ENCODE peak calls at places on chromosomes 3 and 15, in six cellular contexts. F, V, X, Z, D and T are unnamed samples.

GRCh38 chr3:103218793-103219192 is 784.0 kb downstream of the ZPLD1 start:
- DNase-seq in F (no peak), V (no peak), X (no peak), Z (no peak), D (no peak), T (no peak)

GRCh38 chr15:31486506-31486905 is 159.9 kb downstream of the KLF13 start:
- DNase-seq in F (no peak), V (no peak), X (no peak), Z (no peak), D (no peak), T (no peak)

GRCh38 chr3:181855825-181856224 is 144.1 kb downstream of the SOX2 start:
- DNase-seq in F (no peak), V (no peak), X (no peak), Z (no peak), D (no peak), T (no peak)

GRCh38 chr3:179837374-179837773 is 184.5 kb downstream of the USP13 start:
- DNase-seq in F (no peak), V (no peak), X (no peak), Z (no peak), D (no peak), T (no peak)

GRCh38 chr3:42745291-42745745 is 27.7 kb downstream of the CCDC13 start:
- DNase-seq in F (no peak), V (no peak), X (no peak), Z (no peak), D (no peak), T (no peak)

GRCh38 chr15:37995461-37996347 is 61.3 kb downstream of the TMCO5A start:
- DNase-seq in F (no peak), V (peak), X (no peak), Z (peak), D (peak), T (peak)

GRCh38 chr3:50050361-50050760 is 38.4 kb upstream of the RBM5 start:
- DNase-seq in F (no peak), V (no peak), X (no peak), Z (peak), D (no peak), T (peak)

GRCh38 chr3:184559336-184559735 is 2.2 kb upstream of the EPHB3 start:
- DNase-seq in F (no peak), V (peak), X (no peak), Z (no peak), D (no peak), T (no peak)

GRCh38 chr3:82790307-82791097 is 1029.1 kb upstream of the GBE1 start:
- DNase-seq in F (no peak), V (no peak), X (no peak), Z (no peak), D (no peak), T (no peak)

GRCh38 chr3:133466531-133467386 is 66.9 kb downstream of the BFSP2 start:
- DNase-seq in F (no peak), V (peak), X (peak), Z (no peak), D (no peak), T (no peak)

GRCh38 chr15:68432665-68433064 is 702 bp upstream of the ITGA11 start:
- DNase-seq in F (no peak), V (no peak), X (no peak), Z (no peak), D (no peak), T (no peak)

GRCh38 chr3:169772951-169773816 is at the start of gene MYNN:
- DNase-seq in F (peak), V (peak), X (peak), Z (peak), D (peak), T (peak)

GRCh38 chr3:196159952-196160804 is 51.0 kb downstream of the ZDHHC19 start:
- DNase-seq in F (no peak), V (peak), X (no peak), Z (no peak), D (peak), T (no peak)

GRCh38 chr15:68022061-68022460 is 32.1 kb upstream of the PIAS1 start:
- DNase-seq in F (no peak), V (peak), X (peak), Z (no peak), D (no peak), T (no peak)

DNA sequence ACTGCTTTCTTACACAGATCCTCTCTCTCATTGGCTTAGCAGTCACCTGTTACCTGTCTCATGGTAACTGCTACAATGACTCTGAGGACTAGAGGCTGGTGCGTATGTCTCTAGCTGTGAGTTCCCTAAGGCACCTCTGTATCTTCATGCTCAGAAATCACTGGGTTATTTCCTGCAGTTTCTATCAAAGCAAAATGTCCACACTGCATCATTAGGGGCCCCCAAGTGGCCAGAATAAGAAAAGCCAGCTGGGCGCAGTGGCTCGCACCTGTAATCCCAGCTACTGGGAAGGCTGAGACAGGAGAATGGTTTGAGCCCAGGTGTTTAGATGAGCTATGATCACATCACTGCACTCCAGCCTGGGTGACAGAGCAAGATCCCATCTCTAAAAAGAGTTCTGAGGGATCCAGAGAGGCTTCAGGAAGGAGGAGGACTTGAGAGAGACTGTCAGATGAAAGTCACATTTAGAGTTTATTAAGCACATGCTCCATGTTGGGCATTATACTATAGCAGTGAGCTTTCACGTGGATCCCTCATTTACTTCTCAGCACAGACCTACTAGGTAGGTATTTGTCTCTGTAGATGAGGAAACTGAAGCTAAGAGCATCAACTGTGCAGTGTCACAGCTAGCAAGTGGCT is 2.3 kb upstream of the VPS18 start:
- DNase-seq in F (no peak), V (peak), X (no peak), Z (no peak), D (no peak), T (no peak)
- TF ChIP-seq CTCF in F (peak), V (peak), X (peak), Z (peak), D (peak), T (peak)

GRCh38 chr15:82045892-82046667 is at the start of gene MEX3B:
- DNase-seq in F (peak), V (peak), X (peak), Z (peak), D (peak), T (peak)

GRCh38 chr15:82045179-82045891 is 483 bp downstream of the MEX3B start:
- DNase-seq in F (no peak), V (peak), X (peak), Z (no peak), D (no peak), T (no peak)

GRCh38 chr15:82048809-82049208 is 3.0 kb upstream of the MEX3B start:
- DNase-seq in F (no peak), V (no peak), X (no peak), Z (no peak), D (no peak), T (no peak)

GRCh38 chr15:82047493-82048446 is 2.0 kb upstream of the MEX3B start:
- DNase-seq in F (no peak), V (peak), X (no peak), Z (no peak), D (peak), T (no peak)

GRCh38 chr15:82046668-82047492 is 1.1 kb upstream of the MEX3B start:
- DNase-seq in F (peak), V (peak), X (peak), Z (peak), D (peak), T (peak)
- H3K4me3 ChIP-seq in F (peak), V (peak), X (peak), Z (peak), D (peak), T (peak)

GRCh38 chr3:174125267-174125844 is 727.8 kb downstream of the NLGN1 start:
- DNase-seq in F (no peak), V (no peak), X (no peak), Z (peak), D (peak), T (peak)
- TF ChIP-seq CTCF in F (peak), V (no peak), X (peak), Z (peak), D (no peak), T (peak)

DNA sequence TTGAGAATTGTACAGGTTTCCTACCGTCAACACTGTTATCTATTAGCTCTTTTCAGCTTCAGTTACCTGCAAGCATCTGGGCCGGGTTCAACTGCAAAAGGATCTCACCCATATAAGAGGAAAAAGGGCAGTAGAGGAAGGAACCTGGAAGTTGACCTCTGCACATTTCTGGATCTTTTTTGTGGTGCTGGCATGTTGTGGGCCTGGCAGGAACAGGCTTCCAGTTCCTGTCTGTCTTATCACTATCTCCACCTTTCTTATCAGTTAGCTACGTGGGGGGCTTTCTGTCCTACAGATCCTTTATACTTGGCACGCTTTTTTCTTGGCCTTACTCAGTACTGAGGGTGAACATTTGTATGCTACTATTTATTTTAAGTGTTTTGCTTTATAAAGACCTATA is 42.2 kb upstream of the TJP1 start:
- DNase-seq in F (no peak), V (no peak), X (no peak), Z (no peak), D (no peak), T (no peak)
- H3K4me3 ChIP-seq in F (no peak), V (no peak), X (no peak), Z (no peak), D (no peak), T (no peak)

DNA sequence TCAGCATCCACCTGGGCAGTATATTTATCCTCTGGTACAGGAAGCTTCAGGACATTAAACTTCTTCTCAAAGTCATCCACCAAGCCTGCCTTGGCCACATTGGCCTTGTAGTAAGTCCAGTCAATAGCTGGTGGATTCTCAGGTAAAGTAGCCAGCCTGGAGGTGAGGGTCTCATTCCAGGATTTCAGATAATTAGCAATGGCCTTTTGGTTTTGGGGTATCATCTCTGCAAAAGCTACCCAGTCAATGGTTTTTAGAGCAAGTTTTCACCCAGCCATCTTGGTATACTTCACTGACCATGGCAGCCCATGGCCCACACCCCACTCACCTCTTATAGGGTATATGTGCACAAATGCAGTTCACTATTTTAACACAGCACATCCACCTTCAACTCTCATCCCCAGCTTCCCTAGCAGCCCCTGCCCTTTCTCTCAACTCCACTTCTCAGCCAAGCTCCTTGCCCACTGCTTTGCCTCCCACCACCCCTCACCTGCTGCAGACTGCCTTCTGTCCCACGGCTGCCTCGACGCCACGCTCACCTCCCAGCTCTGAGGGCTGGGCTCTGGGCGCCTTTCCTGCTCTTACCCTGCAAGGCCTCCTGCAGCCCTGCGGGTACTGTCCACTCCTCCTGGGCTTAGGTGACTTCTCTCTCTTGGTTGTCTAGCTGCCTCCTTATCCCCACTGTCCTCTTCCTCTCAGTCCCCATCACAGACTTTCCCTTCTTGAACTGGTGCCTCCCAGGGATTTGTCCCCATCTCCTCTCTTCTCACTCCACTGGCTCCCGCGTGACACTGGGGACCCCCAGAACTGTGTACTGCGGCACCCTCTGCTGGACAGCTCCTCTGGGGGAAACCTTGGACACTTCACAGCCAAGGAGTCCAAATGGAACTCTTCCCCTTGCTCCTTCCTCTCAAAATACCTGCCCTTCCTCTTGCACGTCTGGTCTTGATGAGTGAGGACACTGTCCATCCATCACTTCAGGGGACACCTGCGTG is 1.7 kb upstream of the TGM5 start:
- DNase-seq in F (no peak), V (no peak), X (no peak), Z (no peak), D (peak), T (no peak)
- TF ChIP-seq CTCF in F (no peak), V (no peak), X (no peak), Z (peak), D (peak), T (peak)

DNA sequence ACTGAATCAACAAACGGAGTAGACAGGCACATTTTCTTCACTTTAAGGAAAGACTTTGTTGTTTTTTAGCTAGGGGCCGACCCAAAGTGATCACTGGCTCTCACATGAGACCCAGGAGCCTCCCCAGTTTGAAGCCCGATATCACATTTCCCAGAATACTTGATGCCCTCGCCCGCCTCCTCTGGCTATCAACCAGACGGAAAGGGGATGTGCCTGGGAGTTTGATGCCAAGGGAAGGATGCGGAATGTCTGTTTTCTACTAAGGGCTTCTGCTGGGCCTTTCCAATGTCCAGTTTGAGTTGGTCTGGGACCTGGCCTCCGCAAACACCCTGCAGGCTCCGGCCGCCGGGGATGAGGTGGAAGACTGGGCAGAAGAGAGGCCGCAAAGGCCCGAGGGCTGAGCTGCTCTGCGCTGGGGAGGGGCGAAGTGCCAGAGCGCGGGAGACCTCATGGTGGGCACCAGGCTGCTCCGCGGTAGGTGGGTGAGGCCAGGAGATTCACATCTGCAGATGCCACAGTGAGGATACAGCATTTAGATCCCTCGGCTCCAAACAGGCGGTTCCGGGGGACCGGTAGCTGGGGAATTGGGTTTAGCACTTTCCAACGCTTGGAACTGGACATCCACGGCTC is 490 bp upstream of the ZNF774 start:
- DNase-seq in F (no peak), V (no peak), X (no peak), Z (no peak), D (no peak), T (no peak)
- H3K4me3 ChIP-seq in F (peak), V (peak), X (peak), Z (peak), D (peak), T (peak)

DNA sequence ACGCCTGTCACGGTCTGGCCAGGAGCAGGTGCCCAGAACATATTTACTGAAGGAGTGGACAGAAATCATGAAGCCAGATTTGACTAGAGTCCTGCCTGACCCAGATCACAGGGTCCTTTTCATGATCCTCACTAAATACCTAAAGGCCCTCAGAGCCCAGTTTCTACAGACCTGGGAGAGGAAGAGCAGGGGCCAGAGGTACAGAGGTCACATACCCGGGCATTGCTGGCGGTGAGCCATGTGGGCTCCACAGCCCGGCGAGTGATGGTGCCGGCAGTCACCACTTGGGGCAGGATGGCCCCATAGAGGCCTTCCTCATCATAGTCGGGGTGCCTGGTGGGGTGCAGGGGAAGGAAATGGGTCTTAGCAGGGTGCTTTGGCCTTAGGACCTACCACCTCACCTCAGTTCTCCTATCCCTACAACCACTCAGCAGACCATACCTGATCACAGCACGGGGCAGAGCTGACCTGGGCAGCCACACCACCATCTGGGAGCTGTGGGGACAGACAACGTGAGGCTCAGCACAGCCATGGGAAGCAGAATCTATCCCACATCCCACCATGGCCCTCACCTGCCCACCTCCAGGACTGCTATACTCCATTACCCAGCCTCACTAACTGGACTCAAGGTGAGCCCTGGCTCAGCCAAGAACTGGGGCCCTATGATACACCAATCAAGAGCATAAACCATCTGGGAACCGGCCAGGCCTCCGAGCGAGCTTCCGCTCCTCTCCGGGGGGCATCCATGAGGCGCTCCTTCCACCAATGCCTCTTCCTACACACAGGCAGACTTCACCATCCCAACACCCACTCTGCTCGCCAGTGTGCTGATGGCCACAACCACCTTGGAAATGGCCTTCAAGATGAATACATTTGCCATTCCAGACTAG is 12.9 kb downstream of the POLG start:
- DNase-seq in F (no peak), V (no peak), X (no peak), Z (no peak), D (no peak), T (no peak)
- TF ChIP-seq CTCF in F (no peak), V (no peak), X (peak), Z (no peak), D (peak), T (no peak)